ENCODE peak calls at places on chromosomes 5 and 9, in five cellular contexts. F is HCT116, S is BJ, C is endodermal cell, K is heart right ventricle. V is an unnamed sample. For H3K36me3, the result is how much of the 10 kb centered on the place peaks cover.

GRCh38 chr5:34552686-34553085 is 103.4 kb upstream of the RAI14 start:
- DNase-seq in F (no peak), C (no peak), S (no peak), K (no peak), V (no peak)

GRCh38 chr9:6413365-6414263 is 615 bp downstream of the UHRF2 start:
- DNase-seq in F (no peak), K (peak), S (no peak), C (peak), V (no peak)

GRCh38 chr9:87405677-87406544 is 91.8 kb upstream of the DAPK1 start:
- DNase-seq in K (no peak), S (no peak), C (no peak), F (no peak), V (no peak)

GRCh38 chr5:68305223-68305865 is 89.8 kb downstream of the PIK3R1 start:
- DNase-seq in F (no peak), K (no peak), C (no peak), S (no peak), V (no peak)

GRCh38 chr5:39106332-39106731 is 32.1 kb upstream of the RICTOR start:
- DNase-seq in C (no peak), F (no peak), S (no peak), K (no peak), V (peak)

GRCh38 chr5:11617080-11617479 is 287.2 kb downstream of the CTNND2 start:
- DNase-seq in C (no peak), K (no peak), F (no peak), S (no peak), V (no peak)

GRCh38 chr5:36396640-36397039 is 94.9 kb upstream of the RANBP3L start:
- DNase-seq in C (no peak), K (no peak), S (no peak), F (no peak), V (peak)

GRCh38 chr9:16450578-16450977 is 419.9 kb downstream of the BNC2 start:
- DNase-seq in K (no peak), F (no peak), S (no peak), C (no peak), V (no peak)

GRCh38 chr9:125261501-125262216 is at the start of gene GAPVD1:
- DNase-seq in K (peak), S (peak), C (peak), F (peak), V (peak)

GRCh38 chr9:121810489-121810888 is 159.1 kb downstream of the DAB2IP start:
- DNase-seq in F (no peak), K (no peak), C (no peak), S (no peak), V (no peak)

GRCh38 chr9:126704157-126704941 is 90.6 kb downstream of the LMX1B start:
- DNase-seq in C (peak), K (no peak), S (no peak), F (peak), V (peak)

GRCh38 chr5:150236981-150237754 is 47.3 kb downstream of the SLC6A7 start:
- DNase-seq in C (no peak), K (no peak), S (no peak), F (no peak), V (no peak)

GRCh38 chr9:124854161-124854560 is 901 bp downstream of the WDR38 start:
- DNase-seq in F (no peak), C (no peak), K (no peak), S (no peak), V (no peak)

GRCh38 chr5:173020154-173020581 is 36.0 kb upstream of the CREBRF start:
- DNase-seq in F (no peak), C (no peak), S (no peak), K (no peak), V (no peak)

GRCh38 chr5:21225223-21226064 is 1237.4 kb upstream of the CDH18 start:
- DNase-seq in K (no peak), S (no peak), F (no peak), C (peak), V (no peak)

GRCh38 chr9:89601856-89602562 is 2.8 kb upstream of the GADD45G start:
- DNase-seq in C (peak), K (no peak), F (no peak), S (no peak), V (no peak)

GRCh38 chr9:129036923-129037766 is 719 bp downstream of the MIGA2 start:
- DNase-seq in S (no peak), C (no peak), F (no peak), K (no peak), V (peak)

GRCh38 chr9:83296123-83296522 is 233.2 kb upstream of the RASEF start:
- DNase-seq in S (no peak), F (no peak), C (peak), K (no peak), V (no peak)

GRCh38 chr9:97758334-97758916 is 61.3 kb upstream of the XPA start:
- DNase-seq in K (no peak), C (no peak), S (no peak), F (no peak), V (no peak)

GRCh38 chr5:168965638-168966037 is 335.3 kb downstream of the SLIT3 start:
- DNase-seq in S (no peak), F (no peak), C (no peak), K (no peak), V (no peak)

GRCh38 chr5:5246736-5247135 is 106.6 kb downstream of the ADAMTS16 start:
- DNase-seq in F (no peak), S (no peak), K (no peak), C (no peak), V (no peak)

GRCh38 chr9:130837002-130837511 is 2.0 kb downstream of the ABL1 start:
- DNase-seq in K (no peak), S (no peak), F (no peak), C (no peak), V (no peak)

GRCh38 chr5:103562084-103562452 is 521 bp downstream of the NUDT12 start:
- DNase-seq in F (no peak), C (no peak), S (no peak), K (no peak), V (no peak)

GRCh38 chr5:26805076-26805475 is 233.3 kb downstream of the CDH9 start:
- DNase-seq in F (no peak), K (no peak), S (no peak), C (no peak), V (no peak)

GRCh38 chr9:134871941-134872340 is 8.7 kb upstream of the FCN2 start:
- DNase-seq in S (no peak), C (no peak), K (peak), F (no peak), V (no peak)

GRCh38 chr5:93620487-93621339 is 37.7 kb downstream of the NR2F1 start:
- DNase-seq in S (no peak), K (peak), C (peak), F (peak), V (peak)

GRCh38 chr9:114170792-114171461 is 15.6 kb downstream of the COL27A1 start:
- DNase-seq in S (no peak), C (no peak), F (no peak), K (no peak), V (no peak)

GRCh38 chr9:34451545-34451944 is 6.8 kb downstream of the FAM219A start:
- DNase-seq in F (no peak), C (no peak), K (no peak), S (no peak), V (no peak)

DNA sequence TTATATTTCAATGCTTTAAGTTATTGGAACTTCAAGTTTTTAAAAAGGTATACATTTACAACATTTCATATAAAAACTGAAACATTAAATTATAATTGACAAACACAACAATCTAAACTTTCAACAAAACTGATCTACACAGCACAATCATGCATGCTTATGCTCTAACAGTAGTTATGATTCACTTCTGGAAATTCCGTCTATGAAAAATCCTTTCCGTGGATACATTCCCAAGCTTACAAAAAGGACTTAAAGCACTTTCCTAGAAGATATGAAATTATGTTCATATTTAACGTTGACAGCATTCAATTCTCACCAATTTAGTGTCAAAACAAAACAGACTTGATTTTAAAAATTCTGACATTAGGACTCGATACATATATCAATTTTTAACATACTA is 3.7 kb downstream of the HNRNPH1 start:
- DNase-seq in K (no peak), C (no peak), S (no peak), F (no peak), V (no peak)
- H3K36me3 ChIP-seq in K (half or more), C (half or more), S (under half), F (half or more), V (half or more)

GRCh38 chr5:154898210-154898609 is 39.8 kb downstream of the CNOT8 start:
- DNase-seq in C (no peak), K (no peak), F (no peak), S (no peak), V (no peak)

GRCh38 chr5:154896562-154896919 is 38.1 kb downstream of the CNOT8 start:
- DNase-seq in F (no peak), C (no peak), S (no peak), K (no peak), V (no peak)

GRCh38 chr5:154899107-154899816 is 38.7 kb downstream of the GEMIN5 start:
- DNase-seq in K (no peak), S (no peak), F (no peak), C (no peak), V (no peak)

GRCh38 chr5:154893381-154893780 is 35.0 kb downstream of the CNOT8 start:
- DNase-seq in F (no peak), S (no peak), C (no peak), K (no peak), V (no peak)

GRCh38 chr5:154895606-154896561 is 37.5 kb downstream of the CNOT8 start:
- DNase-seq in F (no peak), C (no peak), K (no peak), S (no peak), V (no peak)
- H3K36me3 ChIP-seq in F (half or more), C (half or more), K (half or more), S (under half), V (half or more)

DNA sequence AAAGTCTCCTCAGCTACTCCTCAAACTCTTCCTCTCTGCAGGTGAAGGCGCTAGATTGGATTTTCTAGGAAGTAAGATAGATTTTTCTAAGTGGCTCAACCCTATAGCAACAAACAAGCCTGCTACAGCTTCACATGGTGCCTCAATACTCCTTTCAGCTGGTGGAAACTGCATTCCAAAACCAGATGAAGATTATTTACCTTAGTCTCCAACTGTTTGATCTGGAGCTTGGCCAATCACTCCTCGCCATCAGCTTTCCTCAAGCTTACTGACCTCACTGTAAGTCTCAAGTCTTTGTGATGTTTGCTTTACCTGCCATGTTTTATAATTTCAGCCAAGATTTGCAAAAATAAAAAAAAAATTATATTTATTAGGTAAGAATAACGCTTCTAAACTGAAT is 622.4 kb downstream of the CHSY3 start:
- DNase-seq in F (no peak), K (no peak), S (no peak), C (no peak), V (no peak)
- H3K36me3 ChIP-seq in F (under half), K (under half), S (under half), C (under half), V (under half)

DNA sequence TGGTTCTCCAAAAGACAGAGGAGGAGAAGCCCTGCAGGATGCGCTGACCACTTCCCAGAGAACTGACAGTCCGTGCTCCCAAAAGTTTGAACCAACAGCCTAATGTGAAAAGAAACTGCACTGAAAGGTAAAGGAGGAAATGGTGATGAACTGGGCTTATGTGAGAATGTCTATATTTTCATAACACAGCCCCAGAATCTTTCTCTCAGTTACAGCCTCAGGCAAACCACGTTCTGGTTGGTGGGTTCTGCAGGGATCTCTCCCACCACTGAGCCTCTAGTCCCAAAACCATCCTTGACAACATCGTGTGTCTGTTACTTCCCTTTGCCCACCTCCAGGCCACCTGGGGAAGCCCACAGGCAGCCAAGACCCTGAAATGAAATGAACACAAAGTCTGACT is 23.9 kb downstream of the SPARC start:
- DNase-seq in C (no peak), S (no peak), F (no peak), K (no peak), V (no peak)
- H3K36me3 ChIP-seq in C (half or more), S (under half), F (under half), K (half or more), V (half or more)

GRCh38 chr5:177514541-177514940 is 2.2 kb downstream of the DDX41 start:
- DNase-seq in K (no peak), S (no peak), C (no peak), F (no peak), V (no peak)

GRCh38 chr5:177511181-177511580 is 1.6 kb upstream of the DOK3 start:
- DNase-seq in K (no peak), S (no peak), C (no peak), F (no peak), V (no peak)

GRCh38 chr5:177511796-177512675 is 2.4 kb upstream of the DOK3 start:
- DNase-seq in C (no peak), S (no peak), K (no peak), F (no peak), V (no peak)

GRCh38 chr5:177513500-177513899 is 3.3 kb downstream of the DDX41 start:
- DNase-seq in K (no peak), F (no peak), S (no peak), C (no peak), V (no peak)

DNA sequence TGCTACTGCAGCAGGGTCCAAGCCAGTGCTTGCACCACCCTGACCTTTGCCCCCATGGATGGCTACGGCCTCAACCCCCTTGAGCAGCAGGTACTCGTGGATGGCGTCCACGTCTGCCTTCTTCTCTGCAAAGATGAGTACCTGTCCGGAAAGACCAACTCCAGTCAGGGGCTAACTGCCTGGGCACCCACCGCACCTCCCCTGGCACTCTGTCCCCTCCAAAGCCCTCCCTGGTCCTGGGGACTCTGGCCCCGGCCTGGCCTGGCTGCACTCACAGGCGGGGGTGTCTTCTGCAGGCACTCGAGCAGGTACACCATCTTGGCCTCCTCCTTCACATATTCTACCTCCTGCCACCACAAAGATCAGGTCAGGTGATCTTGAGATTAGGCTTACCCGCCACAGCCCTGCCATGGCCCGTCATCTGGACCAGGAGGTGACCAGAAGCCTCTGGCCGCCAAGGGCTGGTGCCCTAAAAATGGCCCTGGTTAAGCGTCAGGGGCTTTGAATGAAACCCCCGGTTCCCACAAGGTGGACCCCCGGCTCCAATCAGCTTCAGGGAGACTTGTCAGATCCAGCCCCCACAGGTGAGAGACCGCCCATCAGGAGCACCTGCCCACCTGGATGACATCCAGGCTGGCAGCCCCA is 3.2 kb upstream of the DOK3 start:
- DNase-seq in S (no peak), F (no peak), K (no peak), C (no peak), V (no peak)
- H3K36me3 ChIP-seq in S (under half), F (half or more), K (half or more), C (half or more), V (half or more)

GRCh38 chr5:10259916-10260315 is 9.8 kb downstream of the CCT5 start:
- DNase-seq in K (no peak), F (no peak), C (no peak), S (no peak), V (no peak)
- H3K36me3 ChIP-seq in K (half or more), F (half or more), C (half or more), S (under half), V (half or more)

DNA sequence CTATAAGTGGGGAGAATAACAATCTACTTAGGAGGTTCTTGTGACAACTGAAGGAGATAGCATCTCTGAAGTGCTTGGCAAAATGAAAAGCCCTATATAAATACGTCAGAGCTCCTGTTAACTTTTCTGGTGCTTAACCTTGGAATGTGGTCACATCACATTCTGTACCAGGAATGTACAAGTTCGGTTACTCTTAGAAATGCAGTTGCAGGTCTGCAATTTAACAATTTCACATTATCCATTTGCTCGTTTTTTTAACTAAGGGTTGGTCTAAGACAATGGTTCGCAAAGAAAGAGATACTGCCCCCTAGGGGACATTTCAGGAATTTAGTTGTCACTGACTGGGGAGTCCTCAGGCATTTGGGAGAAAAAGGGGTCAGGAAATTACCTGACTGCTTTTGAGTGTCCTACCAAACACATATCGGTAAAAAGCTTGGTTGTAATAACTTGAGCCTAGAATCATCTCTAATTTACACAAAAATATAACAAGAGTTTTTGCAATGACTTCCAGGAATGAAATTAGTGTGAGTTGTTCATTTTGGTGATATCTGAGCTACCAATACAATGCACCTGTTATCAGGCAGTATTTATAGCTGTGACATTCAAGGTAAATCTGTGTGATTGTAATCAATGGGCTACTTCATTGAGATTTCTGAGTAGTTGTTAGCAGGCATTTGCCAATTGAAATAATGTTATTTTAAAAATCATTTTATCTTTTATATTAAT is 5.4 kb upstream of the HBEGF start:
- DNase-seq in K (peak), C (peak), F (peak), S (no peak), V (peak)
- H3K36me3 ChIP-seq in K (under half), C (under half), F (under half), S (under half), V (under half)